ENCODE peak calls at places on chromosomes 6 and 20, in four cellular contexts. H is pancreas, D is stomach, K is BE2C. R is an unnamed sample. For H3K4me1, the result is how much of the 10 kb centered on the place peaks cover.

GRCh38 chr6:76742919-76743318 is 670.5 kb upstream of the IMPG1 start:
- DNase-seq in H (no peak), D (no peak), K (no peak), R (no peak)

GRCh38 chr6:149235130-149235561 is 82.4 kb upstream of the TAB2 start:
- DNase-seq in H (no peak), D (no peak), K (peak), R (no peak)

GRCh38 chr20:11012975-11013374 is 339.2 kb upstream of the JAG1 start:
- DNase-seq in H (no peak), D (no peak), K (no peak), R (no peak)

GRCh38 chr20:45487231-45487635 is 17.7 kb downstream of the WFDC2 start:
- DNase-seq in H (peak), D (no peak), K (no peak), R (peak)

GRCh38 chr6:170049641-170050491 is 241.0 kb downstream of the DLL1 start:
- DNase-seq in H (no peak), D (peak), K (peak), R (peak)

GRCh38 chr6:32852844-32853540 is 512 bp downstream of the TAP1 start:
- DNase-seq in H (peak), D (peak), K (no peak), R (no peak)

GRCh38 chr20:17490501-17490900 is 40.7 kb downstream of the BFSP1 start:
- DNase-seq in H (no peak), D (no peak), K (no peak), R (no peak)

GRCh38 chr6:142279350-142280180 is 22.2 kb upstream of the ADGRG6 start:
- DNase-seq in H (no peak), D (no peak), K (no peak), R (no peak)

GRCh38 chr6:114194362-114195343 is 148.2 kb downstream of the HS3ST5 start:
- DNase-seq in H (no peak), D (peak), K (peak), R (no peak)

GRCh38 chr6:25511386-25511785 is 140.6 kb upstream of the SCGN start:
- DNase-seq in H (no peak), D (no peak), K (no peak), R (no peak)

GRCh38 chr20:9255171-9255570 is 186.3 kb downstream of the PLCB4 start:
- DNase-seq in H (no peak), D (no peak), K (no peak), R (no peak)
- H3K4me3 ChIP-seq in H (no peak), D (no peak), K (no peak), R (no peak)

GRCh38 chr20:57263767-57264150 is 2.7 kb downstream of the BMP7 start:
- DNase-seq in H (no peak), D (no peak), K (no peak), R (no peak)
- H3K4me1 ChIP-seq in H (under half), D (under half), K (under half), R (under half)

GRCh38 chr20:4195499-4195898 is 180.1 kb upstream of the RNF24 start:
- DNase-seq in H (no peak), D (no peak), K (peak), R (no peak)
- TF ChIP-seq CTCF in H (no peak), D (no peak), K (peak), R (peak)

GRCh38 chr20:7728373-7728772 is 211.9 kb downstream of the HAO1 start:
- DNase-seq in H (no peak), D (no peak), K (no peak), R (no peak)

GRCh38 chr20:7723284-7723683 is 217.0 kb downstream of the HAO1 start:
- DNase-seq in H (no peak), D (no peak), K (no peak), R (no peak)

GRCh38 chr20:7722564-7722963 is 217.7 kb downstream of the HAO1 start:
- DNase-seq in H (no peak), D (no peak), K (no peak), R (no peak)
- H3K4me3 ChIP-seq in H (no peak), D (no peak), K (no peak), R (no peak)

GRCh38 chr6:35203680-35204079 is 10.1 kb upstream of the SCUBE3 start:
- DNase-seq in H (no peak), D (no peak), K (no peak), R (no peak)
- H3K4me1 ChIP-seq in H (under half), D (under half), K (under half), R (under half)

GRCh38 chr20:63295422-63295821 is 2.4 kb downstream of the COL20A1 start:
- DNase-seq in H (peak), D (no peak), K (no peak), R (no peak)
- TF ChIP-seq CTCF in H (no peak), D (no peak), K (peak), R (peak)

GRCh38 chr20:38267251-38267650 is 6.7 kb upstream of the KIAA1755 start:
- DNase-seq in H (no peak), D (no peak), K (no peak), R (no peak)
- H3K4me3 ChIP-seq in H (no peak), D (no peak), K (no peak), R (no peak)

DNA sequence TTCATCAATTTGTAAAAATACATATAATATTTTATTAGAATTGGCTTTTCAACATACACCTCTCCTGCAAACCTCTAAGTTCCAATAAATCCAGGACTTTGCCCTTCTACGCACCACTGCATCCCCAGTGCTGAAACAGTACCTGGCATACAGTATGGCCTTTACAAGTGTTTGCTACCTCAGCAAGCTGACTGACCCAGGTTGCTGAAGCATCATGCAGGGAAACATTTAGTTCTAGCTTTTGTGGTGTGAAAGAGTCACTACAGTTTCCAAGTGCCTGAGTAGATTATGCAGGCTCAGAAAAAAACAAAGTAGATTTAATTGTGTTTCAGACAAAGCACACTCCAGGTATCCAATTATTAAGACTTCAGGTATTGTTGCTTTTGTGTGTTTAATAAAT is 614.2 kb upstream of the NRSN1 start:
- DNase-seq in H (no peak), D (no peak), K (no peak), R (no peak)
- H3K4me1 ChIP-seq in H (under half), D (under half), K (under half), R (under half)

GRCh38 chr6:167747645-167748044 is 79.1 kb upstream of the AFDN start:
- DNase-seq in H (no peak), D (no peak), K (no peak), R (no peak)
- TF ChIP-seq CTCF in H (no peak), D (no peak), K (no peak), R (no peak)

R was measured in RWPE2.